ENCODE peak calls at places on chromosomes 13 and 19, in ten cellular contexts. P is GM13976; M is substantia nigra; H is astrocyte of the spinal cord; F is HCT116; S is spleen; R is kidney glomerular epithelial cell; L is activated CD8-positive, alpha-beta memory T cell treated with anti-CD3 and anti-CD28 coated beads for 1 hour; A is right lobe of liver; G is stimulated activated naive B cell treated with anti-CD40 and anti-IgM and Interleukin-4, amounts not matched to agents 10 μg/mL and 1 μg/mL and 100 μg/mL, for 72 hours. X is an unnamed sample.

GRCh38 chr19:48818234-48818823 is 7.5 kb upstream of the BCAT2 start:
- DNase-seq in P (no peak), M (no peak), H (no peak), F (no peak), S (no peak), R (no peak), L (no peak), A (no peak), G (no peak), X (no peak)

GRCh38 chr19:2750739-2751437 is 11.1 kb upstream of the SLC39A3 start:
- DNase-seq in P (no peak), M (no peak), H (no peak), F (no peak), S (peak), R (no peak), L (no peak), A (no peak), G (no peak), X (no peak)

GRCh38 chr13:84126671-84127171 is 244.4 kb upstream of the SLITRK1 start:
- DNase-seq in P (no peak), M (no peak), H (no peak), F (no peak), S (peak), R (no peak), L (no peak), A (no peak), G (no peak), X (no peak)

GRCh38 chr13:107373551-107373950 is 805.6 kb upstream of the ARGLU1 start:
- DNase-seq in P (no peak), M (no peak), H (peak), F (no peak), S (no peak), R (peak), L (no peak), A (no peak), G (no peak), X (peak)

GRCh38 chr13:111216166-111216960 is 101.3 kb downstream of the ARHGEF7 start:
- DNase-seq in P (peak), M (no peak), H (peak), F (no peak), S (no peak), R (peak), L (peak), A (no peak), G (peak), X (peak)

GRCh38 chr13:102830646-102831045 is 15.2 kb upstream of the ERCC5 start:
- DNase-seq in P (no peak), M (no peak), H (no peak), F (no peak), S (no peak), R (no peak), L (no peak), A (peak), G (no peak), X (peak)

GRCh38 chr13:114268344-114269280 is 12.8 kb upstream of the UPF3A start:
- DNase-seq in P (no peak), M (no peak), H (peak), F (no peak), S (no peak), R (no peak), L (no peak), A (no peak), G (no peak), X (no peak)

GRCh38 chr13:110797230-110797877 is 83.9 kb downstream of the ING1 start:
- DNase-seq in P (no peak), M (no peak), H (no peak), F (no peak), S (no peak), R (no peak), L (no peak), A (no peak), G (no peak), X (peak)

GRCh38 chr19:29845576-29846176 is 33.9 kb downstream of the CCNE1 start:
- DNase-seq in P (no peak), M (no peak), H (no peak), F (no peak), S (peak), R (no peak), L (no peak), A (no peak), G (peak), X (peak)

GRCh38 chr19:11446652-11447301 is 11.3 kb downstream of the PRKCSH start:
- DNase-seq in P (peak), M (peak), H (no peak), F (no peak), S (peak), R (no peak), L (no peak), A (peak), G (peak), X (peak)

GRCh38 chr19:18373892-18374629 is 11.9 kb upstream of the GDF15 start:
- DNase-seq in P (peak), M (peak), H (peak), F (peak), S (peak), R (peak), L (no peak), A (peak), G (peak), X (peak)

GRCh38 chr13:24146961-24147569 is 13.5 kb upstream of the SPATA13 start:
- DNase-seq in P (no peak), M (no peak), H (no peak), F (no peak), S (no peak), R (no peak), L (no peak), A (no peak), G (no peak), X (no peak)

GRCh38 chr19:46616631-46617322 is 8.1 kb downstream of the PTGIR start:
- DNase-seq in P (peak), M (no peak), H (peak), F (peak), S (peak), R (no peak), L (no peak), A (peak), G (peak), X (peak)

GRCh38 chr19:44644391-44645016 is 794 bp downstream of the PVR start:
- DNase-seq in P (peak), M (no peak), H (peak), F (no peak), S (peak), R (peak), L (no peak), A (peak), G (no peak), X (peak)

GRCh38 chr19:6161271-6161850 is 25.9 kb downstream of the ACSBG2 start:
- DNase-seq in P (peak), M (no peak), H (no peak), F (peak), S (no peak), R (no peak), L (no peak), A (no peak), G (peak), X (no peak)

GRCh38 chr13:106161186-106161585 is 374.3 kb downstream of the EFNB2 start:
- DNase-seq in P (no peak), M (no peak), H (peak), F (no peak), S (no peak), R (no peak), L (no peak), A (no peak), G (no peak), X (peak)

GRCh38 chr19:48918801-48919247 is 14.7 kb upstream of the DHDH start:
- DNase-seq in P (peak), M (no peak), H (no peak), F (no peak), S (no peak), R (no peak), L (no peak), A (no peak), G (no peak), X (no peak)

GRCh38 chr13:33639640-33640080 is 178.3 kb upstream of the RFC3 start:
- DNase-seq in P (peak), M (no peak), H (no peak), F (no peak), S (no peak), R (no peak), L (no peak), A (no peak), G (peak), X (no peak)

GRCh38 chr13:38013676-38014075 is 144.1 kb upstream of the TRPC4 start:
- DNase-seq in P (no peak), M (no peak), H (no peak), F (no peak), S (no peak), R (no peak), L (no peak), A (no peak), G (no peak), X (no peak)

GRCh38 chr13:77136902-77137420 is 110.0 kb upstream of the FBXL3 start:
- DNase-seq in P (no peak), M (no peak), H (peak), F (no peak), S (no peak), R (peak), L (no peak), A (no peak), G (no peak), X (peak)

GRCh38 chr19:16668176-16668575 is 7.2 kb downstream of the TMEM38A start:
- DNase-seq in P (no peak), M (no peak), H (no peak), F (no peak), S (no peak), R (no peak), L (no peak), A (no peak), G (no peak), X (no peak)

GRCh38 chr19:49684251-49684982 is 5.0 kb upstream of the ADM5 start:
- DNase-seq in P (peak), M (no peak), H (no peak), F (no peak), S (no peak), R (no peak), L (no peak), A (no peak), G (no peak), X (no peak)

GRCh38 chr19:41888926-41889325 is 5.9 kb downstream of the ARHGEF1 start:
- DNase-seq in P (no peak), M (no peak), H (no peak), F (no peak), S (no peak), R (no peak), L (no peak), A (no peak), G (no peak), X (no peak)

X was measured in fibroblast of the aortic adventitia.